ENCODE peak calls at places on chromosomes 11 and 22, in nine cellular contexts. P is MM.1S, R is lower lobe of right lung, F is IMR-90, Z is right lobe of liver, J is tibial nerve, Q is kidney, I is uterus, K is heart right ventricle. W is an unnamed sample.
A peak's percentile ranks its signal among the peaks of the same experiment; 100 is the strongest.

GRCh38 chr11:75425422-75425821 is 7.6 kb downstream of the KLHL35 start:
- DNase-seq in P (no peak), K (no peak), Z (no peak), J (no peak), I (no peak), Q (no peak), F (no peak), R (no peak), W (no peak)

GRCh38 chr11:79226136-79226535 is 214.7 kb downstream of the TENM4 start:
- DNase-seq in Q (no peak), P (no peak), J (no peak), I (no peak), R (no peak), K (no peak), Z (no peak), F (no peak), W (no peak)

GRCh38 chr22:20267441-20268288 is 453 bp downstream of the RTN4R start:
- DNase-seq in I (no peak), R (peak; percentile 69), J (no peak), P (no peak), Q (no peak), K (no peak), Z (peak; percentile 50), F (no peak), W (no peak)

GRCh38 chr22:35812600-35812999 is 94.9 kb downstream of the APOL5 start:
- DNase-seq in R (no peak), F (no peak), Q (no peak), I (no peak), J (no peak), K (no peak), P (no peak), Z (no peak), W (no peak)

GRCh38 chr11:72814831-72815618 is 814 bp downstream of the ATG16L2 start:
- DNase-seq in I (no peak), P (peak; percentile 85), F (peak; percentile 54), R (no peak), K (no peak), Z (no peak), Q (no peak), J (no peak), W (no peak)

GRCh38 chr11:130581631-130582030 is 133.2 kb downstream of the ADAMTS15 start:
- DNase-seq in Q (no peak), P (peak; percentile 61), F (peak; percentile 19), J (no peak), Z (no peak), R (no peak), I (no peak), K (no peak), W (no peak)

GRCh38 chr22:33726294-33726711 is 194.0 kb downstream of the LARGE1 start:
- DNase-seq in P (no peak), R (no peak), F (peak; percentile 85), Q (no peak), K (no peak), I (no peak), Z (no peak), J (no peak), W (peak; percentile 19)

GRCh38 chr11:128643661-128644060 is 50.2 kb upstream of the FLI1 start:
- DNase-seq in Q (no peak), K (no peak), P (no peak), F (no peak), J (no peak), R (no peak), I (no peak), Z (no peak), W (no peak)

GRCh38 chr22:37552560-37553163 is 7.6 kb upstream of the CDC42EP1 start:
- DNase-seq in Z (no peak), F (peak; percentile 55), R (no peak), Q (peak; percentile 89), J (no peak), I (no peak), K (peak; percentile 69), P (no peak), W (no peak)

GRCh38 chr11:112817376-112817775 is 143.8 kb upstream of the NCAM1 start:
- DNase-seq in Z (no peak), J (no peak), R (no peak), F (no peak), K (no peak), I (no peak), Q (no peak), P (no peak), W (no peak)

GRCh38 chr11:116890193-116890592 is 52.8 kb upstream of the APOA1 start:
- DNase-seq in Z (no peak), K (no peak), I (no peak), F (peak; percentile 60), J (no peak), Q (no peak), P (peak; percentile 14), R (no peak), W (no peak)

GRCh38 chr11:27701262-27702105 is 1.2 kb upstream of the BDNF start:
- DNase-seq in J (no peak), Z (no peak), R (no peak), I (no peak), K (peak; percentile 32), P (peak; percentile 41), F (peak; percentile 89), Q (no peak), W (no peak)

GRCh38 chr11:94171693-94172440 is 43.2 kb downstream of the PANX1 start:
- DNase-seq in K (peak; percentile 26), I (peak; percentile 24), J (peak; percentile 33), P (peak; percentile 34), F (peak; percentile 50), Z (no peak), Q (no peak), R (peak; percentile 56), W (peak; percentile 9)

GRCh38 chr11:46949297-46949696 is 12.7 kb downstream of the CSTPP1 start:
- DNase-seq in P (no peak), J (no peak), Q (no peak), I (no peak), F (no peak), R (no peak), K (no peak), Z (no peak), W (no peak)

GRCh38 chr11:11149671-11150459 is 203.2 kb downstream of the CSNK2A3 start:
- DNase-seq in J (no peak), R (no peak), Z (no peak), I (no peak), Q (no peak), F (no peak), P (peak; percentile 94), K (no peak), W (no peak)

GRCh38 chr22:45603631-45604030 is 68.0 kb upstream of the ATXN10 start:
- DNase-seq in Z (no peak), J (no peak), Q (peak; percentile 37), F (no peak), K (no peak), I (no peak), P (no peak), R (peak; percentile 9), W (no peak)

GRCh38 chr22:45612451-45612901 is 59.2 kb upstream of the ATXN10 start:
- DNase-seq in J (peak; percentile 50), F (peak; percentile 80), Z (peak; percentile 35), I (peak; percentile 32), P (no peak), R (peak; percentile 49), Q (peak; percentile 83), K (peak; percentile 48), W (no peak)

GRCh38 chr22:45612940-45613339 is 58.7 kb upstream of the ATXN10 start:
- DNase-seq in R (peak; percentile 50), F (no peak), Z (no peak), P (no peak), Q (peak; percentile 75), I (no peak), K (no peak), J (no peak), W (no peak)

GRCh38 chr22:45604239-45604711 is 67.4 kb upstream of the ATXN10 start:
- DNase-seq in I (no peak), J (no peak), P (no peak), F (peak; percentile 48), Q (peak; percentile 24), K (no peak), Z (no peak), R (peak; percentile 34), W (no peak)

DNA sequence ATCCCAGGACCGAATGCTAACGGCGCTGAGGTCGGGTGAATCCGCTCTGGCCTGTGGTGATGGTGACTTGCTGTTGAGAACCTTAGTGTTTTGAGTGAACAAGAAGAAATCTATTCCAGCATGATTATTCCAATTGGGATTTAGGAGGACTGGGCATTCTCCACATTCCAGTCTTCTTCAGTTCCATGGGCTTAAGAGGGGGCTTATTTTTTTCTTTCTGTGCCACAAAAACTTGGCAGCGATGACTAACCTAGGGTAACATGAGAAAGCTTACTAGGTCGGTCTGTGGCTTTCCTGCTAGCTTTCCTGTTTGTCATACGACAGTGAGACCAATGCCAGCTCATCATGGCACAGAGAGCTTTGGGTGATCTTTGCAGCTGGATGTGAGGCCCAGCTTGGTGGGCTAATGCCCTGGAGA is 62.9 kb upstream of the ATXN10 start:
- DNase-seq in P (peak; percentile 20), J (no peak), Q (peak; percentile 43), K (no peak), Z (no peak), R (peak; percentile 24), F (peak; percentile 86), I (no peak), W (no peak)
- H3K4me1 ChIP-seq in P (no peaks in the 10 kb centered on the region), J (peaks cover 8% of the 10 kb centered on the region), Q (peaks cover 5% of the 10 kb centered on the region), K (no peaks in the 10 kb centered on the region), Z (no peaks in the 10 kb centered on the region), R (no peaks in the 10 kb centered on the region), F (peaks cover 8% of the 10 kb centered on the region), I (no peaks in the 10 kb centered on the region), W (no peaks in the 10 kb centered on the region)

GRCh38 chr11:123163621-123164020 is 31.4 kb downstream of the CLMP start:
- DNase-seq in I (no peak), J (no peak), F (no peak), R (no peak), K (no peak), Z (no peak), Q (no peak), P (no peak), W (no peak)
- TF ChIP-seq CTCF in I (no peak), J (no peak), F (no peak), R (no peak), K (no peak), Z (no peak), Q (no peak), P (no peak), W (no peak)

GRCh38 chr11:69005183-69005630 is 7.8 kb downstream of the MRGPRF start:
- DNase-seq in F (no peak), Z (no peak), P (no peak), Q (no peak), J (no peak), R (no peak), I (peak; percentile 22), K (no peak), W (no peak)
- H3K4me1 ChIP-seq in F (peaks cover 45% of the 10 kb centered on the region), Z (no peaks in the 10 kb centered on the region), P (no peaks in the 10 kb centered on the region), Q (peaks cover 25% of the 10 kb centered on the region), J (peaks cover 77% of the 10 kb centered on the region), R (peaks cover 28% of the 10 kb centered on the region), I (peaks cover 5% of the 10 kb centered on the region), K (peaks cover 15% of the 10 kb centered on the region), W (no peaks in the 10 kb centered on the region)

GRCh38 chr22:24588756-24589481 is 4.0 kb downstream of the LRRC75B start:
- DNase-seq in R (no peak), Q (peak; percentile 58), P (no peak), J (no peak), Z (no peak), F (no peak), K (no peak), I (no peak), W (no peak)
- TF ChIP-seq CTCF in R (no peak), Q (no peak), P (no peak), J (no peak), Z (no peak), F (no peak), K (no peak), I (no peak), W (no peak)

W was measured in pancreas.